ENCODE peak calls at places on chromosomes 7 and 10, in four cellular contexts. Y is K562, F is HepG2, L is GM12878. P is an unnamed sample.
A peak's percentile ranks its signal among the peaks of the same experiment; 100 is the strongest.

GRCh38 chr10:95308389-95309302 is 17.8 kb upstream of the PDLIM1 start:
- DNase-seq in L (no peak), F (peak; percentile 68), Y (no peak), P (peak; percentile 90)

GRCh38 chr7:149427893-149428292 is 33.0 kb downstream of the ZNF777 start:
- DNase-seq in Y (no peak), L (no peak), F (no peak), P (no peak)

GRCh38 chr10:35913628-35914027 is 271.5 kb upstream of the FZD8 start:
- DNase-seq in L (no peak), Y (no peak), F (no peak), P (peak; percentile 53)

GRCh38 chr7:104980969-104981670 is 32.9 kb upstream of the KMT2E start:
- DNase-seq in F (peak; percentile 44), L (no peak), Y (peak; percentile 76), P (peak; percentile 82)

GRCh38 chr10:129946868-129947267 is 17.2 kb downstream of the EBF3 start:
- DNase-seq in Y (no peak), L (no peak), F (no peak), P (no peak)

GRCh38 chr7:155052982-155053381 is 17.1 kb upstream of the HTR5A start:
- DNase-seq in F (no peak), L (no peak), Y (no peak), P (no peak)

GRCh38 chr10:114042895-114043531 is 653 bp upstream of the ADRB1 start:
- DNase-seq in L (no peak), F (no peak), Y (no peak), P (peak; percentile 39)

GRCh38 chr7:79787101-79787500 is 333.6 kb upstream of the MAGI2 start:
- DNase-seq in F (no peak), Y (no peak), L (no peak), P (no peak)

GRCh38 chr10:30811665-30812017 is 182.1 kb upstream of the LYZL2 start:
- DNase-seq in Y (no peak), L (no peak), F (no peak), P (no peak)

GRCh38 chr7:73893342-73894101 is 32.6 kb downstream of the TMEM270 start:
- DNase-seq in L (no peak), Y (no peak), F (no peak), P (no peak)
- TF ChIP-seq POLR2AphosphoS5 in L (no peak), Y (no peak), F (no peak), P (no peak)

DNA sequence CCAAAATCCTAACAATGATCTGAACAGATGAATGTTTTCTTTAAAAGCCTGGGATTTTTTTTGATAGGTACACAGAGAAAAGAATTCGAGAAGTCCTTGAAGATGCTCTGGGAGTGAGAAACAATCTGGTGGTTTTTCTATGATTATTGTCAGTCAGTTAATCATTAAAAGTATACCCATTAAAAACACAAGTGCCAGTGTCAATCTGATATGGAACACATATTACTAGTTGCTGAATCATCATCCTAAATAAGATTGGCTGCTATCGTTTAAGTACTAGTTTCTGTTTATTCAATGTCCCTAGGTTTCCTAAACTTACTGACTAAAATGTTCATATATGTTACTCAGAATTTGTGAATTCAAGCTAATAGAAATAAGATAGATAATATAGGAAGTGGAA is 16.1 kb downstream of the COL28A1 start:
- DNase-seq in L (no peak), Y (no peak), F (no peak), P (no peak)
- TF ChIP-seq MYC in L (no peak), Y (no peak), F (no peak), P (no peak)

GRCh38 chr10:49272251-49273081 is 26.5 kb upstream of the C10orf71 start:
- DNase-seq in F (no peak), L (no peak), Y (no peak), P (no peak)
- TF ChIP-seq POLR2AphosphoS5 in F (no peak), L (no peak), Y (no peak), P (no peak)

DNA sequence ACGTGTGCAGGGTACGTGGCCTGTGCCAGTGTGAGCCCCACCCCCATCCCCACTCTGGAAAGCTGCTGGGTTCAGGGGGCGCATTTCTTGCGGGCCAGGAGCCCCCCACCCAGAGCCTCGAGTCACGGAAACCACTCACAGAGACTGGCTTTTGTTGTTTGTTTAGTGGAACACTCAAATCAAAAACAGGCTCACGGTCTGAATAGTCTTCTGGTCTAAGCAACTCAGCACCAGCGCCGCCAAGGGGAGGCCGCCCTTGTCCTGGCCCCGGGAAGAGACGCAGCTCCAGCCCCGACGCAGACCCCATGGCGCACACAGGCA is 22.3 kb upstream of the NKX6-2 start:
- DNase-seq in Y (no peak), F (no peak), L (no peak), P (no peak)
- TF ChIP-seq MYC in Y (no peak), F (no peak), L (no peak), P (no peak)

DNA sequence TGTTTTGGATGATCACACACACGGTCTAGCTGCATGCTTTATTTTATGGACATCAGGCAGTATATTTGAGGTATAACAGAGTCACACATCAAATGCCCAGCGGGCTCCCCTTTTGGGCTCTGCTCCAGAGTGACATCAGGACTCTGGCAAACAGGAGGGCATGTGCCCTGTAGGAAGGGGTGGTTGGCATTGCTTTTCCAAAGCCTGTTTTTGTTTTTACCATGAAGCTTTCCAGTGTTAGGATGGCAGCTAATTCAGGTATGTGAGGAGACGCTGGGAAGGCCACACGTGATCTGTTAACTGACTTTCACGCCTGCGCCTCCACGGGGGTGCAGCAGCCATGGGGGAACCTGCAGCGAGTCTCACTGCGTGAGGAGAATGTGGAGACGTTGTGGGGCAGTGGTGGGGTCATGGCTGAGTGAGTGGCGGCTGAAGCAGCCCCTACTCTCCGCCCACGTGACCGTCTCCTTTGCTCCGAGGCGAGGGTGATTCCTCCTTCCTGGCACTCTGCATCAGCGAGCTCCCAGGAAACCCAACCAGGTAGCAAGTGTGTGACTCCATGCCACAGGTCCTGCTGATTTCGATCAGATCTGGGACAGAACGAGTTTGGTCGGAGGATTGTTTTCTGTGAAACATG is 117.7 kb downstream of the ANKRD61 start:
- DNase-seq in F (no peak), L (no peak), Y (no peak), P (no peak)
- TF ChIP-seq POLR2AphosphoS5 in F (no peak), L (no peak), Y (peak; percentile 8), P (no peak)

GRCh38 chr10:127922675-127923366 is 15.9 kb downstream of the PTPRE start:
- DNase-seq in Y (no peak), F (peak; percentile 9), L (no peak), P (peak; percentile 74)
- TF ChIP-seq MYC in Y (no peak), F (no peak), L (no peak), P (no peak)